ENCODE peak calls at places on chromosomes 4 and X, in eight cellular contexts. X is A549; F is H9; R is K562; W is endodermal cell; K is CD4-positive, alpha-beta T cell; Q is upper lobe of left lung; U is cardiac muscle cell. H is an unnamed sample.

GRCh38 chr4:118981839-118982381 is 93.3 kb downstream of the SYNPO2 start:
- DNase-seq in X (peak; percentile 50), F (peak; percentile 50), R (peak; percentile 48), W (peak; percentile 81), K (peak; percentile 33), Q (no peak), U (peak; percentile 92), H (peak; percentile 53)

GRCh38 chr4:152255437-152255836 is 280.5 kb downstream of the FBXW7 start:
- DNase-seq in X (no peak), F (no peak), R (no peak), W (no peak), K (peak; percentile 36), Q (no peak), U (no peak), H (peak; percentile 54)

GRCh38 chr4:163070023-163070422 is 96.7 kb downstream of the NAF1 start:
- DNase-seq in X (no peak), F (no peak), R (no peak), W (no peak), K (no peak), Q (no peak), U (no peak), H (no peak)

GRCh38 chr4:189981970-189982369 is 41.3 kb downstream of the FRG1 start:
- DNase-seq in X (no peak), F (no peak), R (no peak), W (no peak), K (no peak), Q (no peak), U (no peak), H (no peak)

GRCh38 chrX:69010339-69010738 is 154.9 kb downstream of the PJA1 start:
- DNase-seq in X (no peak), F (no peak), R (no peak), W (no peak), K (no peak), Q (no peak), U (no peak), H (no peak)

GRCh38 chrX:39855748-39856129 is 242.0 kb downstream of the BCOR start:
- DNase-seq in X (peak; percentile 28), F (peak; percentile 76), R (peak; percentile 76), W (peak; percentile 76), K (peak; percentile 63), Q (no peak), U (peak; percentile 26), H (peak; percentile 80)

GRCh38 chr4:168550071-168550766 is 53.4 kb downstream of the PALLD start:
- DNase-seq in X (no peak), F (no peak), R (no peak), W (no peak), K (no peak), Q (no peak), U (no peak), H (no peak)

GRCh38 chr4:39469429-39470077 is 10.7 kb downstream of the LIAS start:
- DNase-seq in X (peak; percentile 41), F (peak; percentile 70), R (peak; percentile 48), W (peak; percentile 79), K (no peak), Q (no peak), U (peak; percentile 90), H (no peak)

GRCh38 chrX:72048515-72049455 is 82.9 kb downstream of the RTL5 start:
- DNase-seq in X (no peak), F (no peak), R (no peak), W (peak; percentile 47), K (no peak), Q (no peak), U (no peak), H (no peak)

GRCh38 chr4:125440814-125441213 is 126.1 kb downstream of the FAT4 start:
- DNase-seq in X (no peak), F (no peak), R (no peak), W (no peak), K (no peak), Q (no peak), U (no peak), H (no peak)

GRCh38 chrX:434946-435345 is 48.2 kb upstream of the PPP2R3B start:
- DNase-seq in X (no peak), F (no peak), R (no peak), W (peak; percentile 41), K (no peak), Q (no peak), U (no peak), H (no peak)

DNA sequence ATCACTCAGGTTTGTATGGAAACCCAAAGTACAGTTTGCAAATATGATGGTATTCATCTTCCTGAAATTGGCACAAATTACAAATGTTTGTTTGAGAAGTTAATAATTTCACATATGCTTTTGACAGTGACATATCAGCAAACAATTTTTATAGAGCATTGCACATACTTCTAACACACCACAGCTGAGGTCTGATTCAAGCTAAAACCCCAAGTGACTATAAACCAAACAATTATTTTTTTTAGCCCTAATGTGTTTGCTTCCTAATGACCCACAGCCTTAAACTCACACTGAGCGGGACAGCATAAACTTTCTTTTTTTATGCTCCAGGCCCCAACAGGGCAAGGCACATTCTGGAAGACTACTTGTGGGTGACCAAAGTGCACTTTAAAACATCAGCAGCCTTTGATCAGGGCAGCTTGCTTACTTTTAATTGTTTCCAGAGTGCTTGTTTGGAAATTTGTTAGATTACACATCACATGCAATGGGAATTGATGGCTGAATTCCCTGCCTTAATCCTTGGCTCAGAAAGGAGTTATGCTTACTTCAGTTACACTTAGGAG is 502.7 kb upstream of the SLIT2 start:
- DNase-seq in X (no peak), F (no peak), R (no peak), W (no peak), K (no peak), Q (no peak), U (peak; percentile 30), H (no peak)
- H3K27ac ChIP-seq in X (no peak overlapping the region), F (no peak overlapping the region), R (no peak overlapping the region), W (no peak overlapping the region), K (no peak overlapping the region), Q (no peak overlapping the region), U (no peak overlapping the region), H (no peak overlapping the region)

DNA sequence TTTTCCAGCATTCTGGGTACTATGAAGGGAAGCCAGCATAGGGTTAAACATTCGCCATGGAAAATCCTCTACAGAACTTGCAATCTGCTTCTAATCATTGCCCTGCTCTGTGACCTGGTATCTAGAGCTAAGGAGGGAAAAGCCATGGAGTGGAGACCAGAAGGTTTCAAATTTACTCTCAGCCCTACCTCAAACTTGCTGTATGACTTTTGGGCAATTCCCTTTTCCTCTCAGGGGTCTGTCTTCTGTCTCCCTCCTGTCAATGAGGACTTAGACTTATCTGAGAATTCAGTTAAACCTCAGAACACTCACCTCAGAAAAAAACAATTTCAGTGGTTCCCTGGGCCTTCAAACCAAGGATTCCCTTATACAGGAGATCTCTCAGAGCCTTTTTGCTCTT is 29.1 kb downstream of the ARHGEF9 start:
- DNase-seq in X (no peak), F (no peak), R (no peak), W (no peak), K (no peak), Q (no peak), U (no peak), H (no peak)
- H3K27ac ChIP-seq in X (peak overlapping the region; percentile 97), F (peak overlapping the region; percentile 39), R (no peak overlapping the region), W (no peak overlapping the region), K (no peak overlapping the region), Q (no peak overlapping the region), U (peak overlapping the region; percentile 89), H (no peak overlapping the region)

GRCh38 chr4:76665139-76665538 is 230.1 kb downstream of the SHROOM3 start:
- DNase-seq in X (peak; percentile 23), F (no peak), R (no peak), W (no peak), K (no peak), Q (no peak), U (no peak), H (no peak)
- H3K27ac ChIP-seq in X (peak overlapping the region; percentile 76), F (no peak overlapping the region), R (no peak overlapping the region), W (no peak overlapping the region), K (no peak overlapping the region), Q (peak overlapping the region; percentile 16), U (no peak overlapping the region), H (no peak overlapping the region)

GRCh38 chrX:52410439-52411394 is 41.9 kb downstream of the XAGE2 start:
- DNase-seq in X (no peak), F (no peak), R (no peak), W (no peak), K (no peak), Q (peak; percentile 2), U (no peak), H (no peak)
- H3K27ac ChIP-seq in X (no peak overlapping the region), F (no peak overlapping the region), R (no peak overlapping the region), W (no peak overlapping the region), K (no peak overlapping the region), Q (no peak overlapping the region), U (no peak overlapping the region), H (no peak overlapping the region)

H was measured in CD4-positive, alpha-beta memory T cell.